ENCODE peak calls at places on chromosomes 12 and 14, in five cellular contexts. R is fibroblast of lung, A is neuronal stem cell, J is mesenchymal stem cell, X is IMR-90. Z is an unnamed sample.

GRCh38 chr14:95130545-95130944 is 26.8 kb downstream of the DICER1 start:
- DNase-seq in R (no peak), A (no peak), J (no peak), X (no peak), Z (no peak)

GRCh38 chr14:94388027-94388895 is at the start of gene SERPINA1:
- DNase-seq in R (no peak), A (no peak), J (no peak), X (peak; percentile 44), Z (no peak)

GRCh38 chr12:95984685-95985084 is 11.5 kb downstream of the HAL start:
- DNase-seq in R (no peak), A (no peak), J (no peak), X (no peak), Z (no peak)

GRCh38 chr12:46351861-46352595 is 20.5 kb downstream of the SLC38A2 start:
- DNase-seq in R (peak; percentile 31), A (no peak), J (peak; percentile 52), X (no peak), Z (no peak)

GRCh38 chr12:120971299-120972180 is 6.8 kb upstream of the HNF1A start:
- DNase-seq in R (peak; percentile 70), A (peak; percentile 29), J (peak; percentile 70), X (peak; percentile 63), Z (peak; percentile 58)

GRCh38 chr14:64950889-64951288 is 8.3 kb upstream of the GPX2 start:
- DNase-seq in R (no peak), A (no peak), J (no peak), X (no peak), Z (no peak)

GRCh38 chr14:99234366-99234765 is 37.6 kb downstream of the BCL11B start:
- DNase-seq in R (no peak), A (no peak), J (no peak), X (no peak), Z (no peak)

GRCh38 chr14:103834956-103835355 is 12.4 kb downstream of the PPP1R13B start:
- DNase-seq in R (no peak), A (no peak), J (no peak), X (no peak), Z (no peak)

GRCh38 chr12:24631691-24632090 is 317.2 kb downstream of the BCAT1 start:
- DNase-seq in R (peak; percentile 30), A (no peak), J (no peak), X (no peak), Z (no peak)

GRCh38 chr12:130949806-130950205 is 3.9 kb upstream of the ADGRD1 start:
- DNase-seq in R (no peak), A (no peak), J (no peak), X (no peak), Z (no peak)

GRCh38 chr12:14935031-14935430 is 3.3 kb downstream of the ERP27 start:
- DNase-seq in R (no peak), A (no peak), J (no peak), X (no peak), Z (no peak)

DNA sequence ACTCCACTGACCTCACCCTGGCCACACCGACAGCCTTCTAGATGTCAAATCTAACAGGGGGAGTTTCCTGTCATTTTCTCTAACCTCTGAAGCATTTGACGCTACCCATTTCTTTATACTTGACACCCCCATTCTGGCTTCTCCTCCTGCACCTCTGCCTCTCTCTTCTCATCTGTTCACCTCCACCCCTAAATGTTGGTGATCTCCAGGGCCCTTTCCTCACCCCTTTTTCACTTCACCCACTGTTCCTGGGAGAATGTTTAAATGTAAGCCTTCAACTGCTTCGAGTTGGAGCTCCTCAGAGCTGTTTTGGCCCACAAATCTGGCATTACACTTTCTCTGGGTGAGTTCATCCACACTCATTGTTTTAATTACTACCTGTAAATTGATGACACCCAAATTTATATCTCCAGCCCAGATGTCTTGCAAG is 452 bp upstream of the RABGGTA start:
- DNase-seq in R (no peak), A (no peak), J (no peak), X (no peak), Z (no peak)
- H2AFZ ChIP-seq in R (peak overlapping the region; percentile 85), A (peak overlapping the region; percentile 93), J (peak overlapping the region; percentile 72), X (peak overlapping the region; percentile 97), Z (peak overlapping the region; percentile 81)

GRCh38 chr12:52506858-52507715 is 13.1 kb downstream of the KRT5 start:
- DNase-seq in R (peak; percentile 66), A (peak; percentile 15), J (peak; percentile 53), X (peak; percentile 65), Z (peak; percentile 24)
- H2AFZ ChIP-seq in R (no peak overlapping the region), A (peak overlapping the region; percentile 63), J (no peak overlapping the region), X (no peak overlapping the region), Z (no peak overlapping the region)

GRCh38 chr12:80509781-80510556 is 65.9 kb downstream of the PTPRQ start:
- DNase-seq in R (peak; percentile 51), A (no peak), J (peak; percentile 26), X (peak; percentile 87), Z (no peak)

GRCh38 chr12:80517655-80518054 is 73.6 kb downstream of the PTPRQ start:
- DNase-seq in R (no peak), A (no peak), J (no peak), X (no peak), Z (no peak)

GRCh38 chr12:80512781-80513180 is 68.7 kb downstream of the PTPRQ start:
- DNase-seq in R (no peak), A (no peak), J (no peak), X (no peak), Z (no peak)

GRCh38 chr12:80513211-80513610 is 69.2 kb downstream of the PTPRQ start:
- DNase-seq in R (no peak), A (no peak), J (no peak), X (no peak), Z (no peak)
- H2AFZ ChIP-seq in R (no peak overlapping the region), A (no peak overlapping the region), J (no peak overlapping the region), X (peak overlapping the region; percentile 32), Z (peak overlapping the region; percentile 5)

DNA sequence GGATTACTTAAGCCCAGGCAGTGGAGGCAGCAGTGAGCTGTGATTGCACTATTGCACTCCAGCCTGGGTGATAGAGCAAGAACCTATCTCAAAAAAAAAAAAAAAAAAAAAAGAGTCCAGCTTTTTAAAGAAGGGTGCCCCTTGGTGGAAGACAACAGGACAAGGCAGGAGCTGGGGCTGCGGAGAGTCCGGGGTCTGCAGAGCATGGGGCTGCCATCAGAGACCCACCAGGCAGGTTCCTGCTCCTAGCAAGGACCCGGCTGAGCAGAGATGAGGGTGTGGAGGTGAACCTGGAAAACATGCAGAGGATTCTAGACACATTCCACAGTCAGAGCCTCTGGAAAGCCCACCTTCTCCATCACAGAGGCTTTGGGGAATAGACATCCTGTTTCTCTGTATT is 21.0 kb upstream of the CIPC start:
- DNase-seq in R (no peak), A (no peak), J (no peak), X (no peak), Z (no peak)
- H2AFZ ChIP-seq in R (no peak overlapping the region), A (peak overlapping the region; percentile 87), J (no peak overlapping the region), X (no peak overlapping the region), Z (no peak overlapping the region)